ENCODE peak calls at places on chromosomes 13 and 19, in nine cellular contexts. W, D, L, J, O, V, C, B and P are unnamed samples. For H3K9me3, the result is how much of the 10 kb centered on the place peaks cover.

GRCh38 chr13:113182046-113182445 is 23.6 kb downstream of the PROZ start:
- DNase-seq in W (no peak), D (no peak), L (no peak), J (no peak), O (no peak), V (no peak), C (no peak), B (no peak), P (no peak)

GRCh38 chr19:41957838-41958366 is 1.2 kb downstream of the RABAC1 start:
- DNase-seq in W (peak), D (peak), L (peak), J (peak), O (peak), V (peak), C (no peak), B (peak), P (peak)

GRCh38 chr19:50837300-50837699 is 3.9 kb upstream of the KLK15 start:
- DNase-seq in W (no peak), D (no peak), L (no peak), J (no peak), O (no peak), V (no peak), C (no peak), B (no peak), P (peak)

GRCh38 chr19:12194827-12195500 is 32.1 kb downstream of the ZNF136 start:
- DNase-seq in W (no peak), D (peak), L (peak), J (peak), O (peak), V (no peak), C (peak), B (peak), P (peak)

GRCh38 chr13:44575741-44576395 is at the start of gene TSC22D1:
- DNase-seq in W (peak), D (peak), L (no peak), J (peak), O (peak), V (no peak), C (no peak), B (peak), P (peak)

GRCh38 chr13:51887441-51887840 is 25.7 kb downstream of the CCDC70 start:
- DNase-seq in W (no peak), D (no peak), L (no peak), J (no peak), O (no peak), V (no peak), C (no peak), B (no peak), P (no peak)

GRCh38 chr13:71866173-71867091 is 572 bp downstream of the DACH1 start:
- DNase-seq in W (peak), D (peak), L (no peak), J (no peak), O (peak), V (no peak), C (no peak), B (peak), P (peak)

GRCh38 chr13:110811008-110811720 is 97.7 kb downstream of the ING1 start:
- DNase-seq in W (no peak), D (no peak), L (no peak), J (no peak), O (no peak), V (no peak), C (no peak), B (no peak), P (no peak)

GRCh38 chr13:99308481-99309087 is 1.4 kb upstream of the GPR183 start:
- DNase-seq in W (no peak), D (no peak), L (no peak), J (no peak), O (no peak), V (no peak), C (no peak), B (no peak), P (no peak)

GRCh38 chr13:67071918-67072598 is 158.1 kb downstream of the PCDH9 start:
- DNase-seq in W (no peak), D (no peak), L (no peak), J (no peak), O (no peak), V (no peak), C (no peak), B (no peak), P (no peak)

GRCh38 chr13:114035583-114036501 is 62.0 kb upstream of the C13orf46 start:
- DNase-seq in W (no peak), D (peak), L (peak), J (peak), O (peak), V (no peak), C (no peak), B (no peak), P (no peak)

GRCh38 chr13:59472134-59472533 is 691.6 kb downstream of the DIAPH3 start:
- DNase-seq in W (no peak), D (no peak), L (no peak), J (no peak), O (no peak), V (no peak), C (no peak), B (no peak), P (no peak)

GRCh38 chr19:49069026-49069425 is 3.5 kb downstream of the KCNA7 start:
- DNase-seq in W (no peak), D (no peak), L (no peak), J (no peak), O (no peak), V (no peak), C (no peak), B (no peak), P (no peak)

GRCh38 chr19:45417151-45417550 is 6.6 kb downstream of the ERCC1 start:
- DNase-seq in W (no peak), D (no peak), L (no peak), J (no peak), O (no peak), V (no peak), C (no peak), B (no peak), P (no peak)

GRCh38 chr19:3184847-3185481 is 766 bp upstream of the NCLN start:
- DNase-seq in W (peak), D (peak), L (peak), J (peak), O (peak), V (no peak), C (no peak), B (peak), P (peak)

GRCh38 chr19:43780706-43781525 is at the start of gene KCNN4:
- DNase-seq in W (peak), D (no peak), L (no peak), J (no peak), O (peak), V (no peak), C (no peak), B (no peak), P (peak)

GRCh38 chr19:52941941-52942370 is 18.7 kb upstream of the ZNF888 start:
- DNase-seq in W (peak), D (peak), L (no peak), J (peak), O (no peak), V (peak), C (no peak), B (peak), P (no peak)

GRCh38 chr19:46288896-46289588 is 7.8 kb upstream of the HIF3A start:
- DNase-seq in W (peak), D (peak), L (no peak), J (no peak), O (no peak), V (no peak), C (no peak), B (peak), P (no peak)

GRCh38 chr19:5130371-5131030 is 161.6 kb downstream of the KDM4B start:
- DNase-seq in W (no peak), D (no peak), L (no peak), J (no peak), O (peak), V (peak), C (no peak), B (no peak), P (no peak)

GRCh38 chr19:16197188-16197621 is 506 bp upstream of the AP1M1 start:
- DNase-seq in W (peak), D (no peak), L (no peak), J (peak), O (no peak), V (peak), C (no peak), B (no peak), P (no peak)

DNA sequence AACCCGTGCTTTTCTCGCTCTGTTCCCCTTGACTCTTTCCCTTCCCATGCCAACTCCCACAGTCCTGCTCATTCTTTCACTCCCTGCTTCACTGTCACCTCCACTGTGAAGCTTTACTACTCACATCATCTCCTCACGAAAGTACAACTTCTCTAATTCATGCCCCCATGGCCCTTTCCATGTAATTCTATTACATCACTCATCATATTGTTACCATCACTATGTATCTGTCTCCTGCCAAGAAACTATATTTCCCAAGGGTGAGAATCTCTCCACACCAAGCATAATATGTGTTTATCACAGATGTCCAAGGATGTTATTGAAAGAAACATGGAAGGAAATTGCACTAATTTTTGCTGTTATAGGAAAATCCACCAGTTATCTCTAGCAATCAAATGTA is 37.2 kb upstream of the LRCH1 start:
- DNase-seq in W (peak), D (no peak), L (no peak), J (no peak), O (no peak), V (no peak), C (no peak), B (no peak), P (no peak)
- H3K9me3 ChIP-seq in W (under half), D (under half), L (under half), J (under half), O (under half), V (under half), C (under half), B (under half), P (under half)

GRCh38 chr19:33394723-33395560 is 21.4 kb downstream of the CEBPG start:
- DNase-seq in W (peak), D (peak), L (peak), J (no peak), O (no peak), V (no peak), C (no peak), B (no peak), P (no peak)

GRCh38 chr19:33396701-33397535 is 23.4 kb downstream of the CEBPG start:
- DNase-seq in W (peak), D (peak), L (peak), J (no peak), O (no peak), V (no peak), C (no peak), B (no peak), P (peak)

GRCh38 chr19:33397536-33398360 is 24.2 kb downstream of the CEBPG start:
- DNase-seq in W (peak), D (no peak), L (peak), J (no peak), O (no peak), V (no peak), C (no peak), B (no peak), P (peak)

GRCh38 chr19:33394006-33394722 is 20.7 kb downstream of the CEBPG start:
- DNase-seq in W (peak), D (peak), L (peak), J (peak), O (no peak), V (no peak), C (no peak), B (no peak), P (peak)

GRCh38 chr19:33395561-33396550 is 22.3 kb downstream of the CEBPG start:
- DNase-seq in W (peak), D (peak), L (peak), J (peak), O (no peak), V (no peak), C (no peak), B (no peak), P (peak)
- H3K27ac ChIP-seq in W (peak), D (peak), L (no peak), J (no peak), O (no peak), V (no peak), C (peak), B (no peak), P (no peak)

DNA sequence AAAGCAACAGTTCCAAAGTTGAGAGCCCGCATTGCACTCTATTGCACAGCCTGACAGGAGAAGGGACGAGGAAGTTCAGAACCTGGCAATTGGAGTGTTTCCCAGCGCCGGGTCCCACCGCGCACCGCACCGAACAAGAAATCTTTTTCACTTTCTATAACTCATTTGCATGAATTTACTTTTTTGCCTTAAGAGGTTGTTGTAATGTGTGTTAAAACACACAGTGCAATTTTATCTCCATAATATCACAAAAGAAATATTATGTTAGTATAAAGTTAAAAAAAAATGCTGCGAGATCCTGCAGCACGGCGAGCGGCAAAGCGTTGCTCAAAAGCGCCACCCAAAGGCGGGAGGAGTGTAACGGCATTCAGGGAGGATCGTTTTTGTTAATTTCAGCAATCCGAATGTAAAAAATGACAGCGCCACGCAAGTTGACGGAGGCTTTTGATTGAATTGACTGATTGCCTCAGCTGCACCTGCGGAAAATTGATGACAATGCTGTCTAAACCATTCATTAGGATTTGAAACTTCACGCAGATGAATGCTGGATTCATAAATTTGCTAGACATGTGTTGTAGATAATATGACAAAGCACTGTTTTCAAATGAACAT is 303.6 kb upstream of the ZNF507 start:
- DNase-seq in W (no peak), D (peak), L (no peak), J (no peak), O (no peak), V (peak), C (no peak), B (peak), P (no peak)
- H3K4me3 ChIP-seq in W (peak), D (peak), L (peak), J (peak), O (no peak), V (no peak), C (peak), B (peak), P (no peak)

DNA sequence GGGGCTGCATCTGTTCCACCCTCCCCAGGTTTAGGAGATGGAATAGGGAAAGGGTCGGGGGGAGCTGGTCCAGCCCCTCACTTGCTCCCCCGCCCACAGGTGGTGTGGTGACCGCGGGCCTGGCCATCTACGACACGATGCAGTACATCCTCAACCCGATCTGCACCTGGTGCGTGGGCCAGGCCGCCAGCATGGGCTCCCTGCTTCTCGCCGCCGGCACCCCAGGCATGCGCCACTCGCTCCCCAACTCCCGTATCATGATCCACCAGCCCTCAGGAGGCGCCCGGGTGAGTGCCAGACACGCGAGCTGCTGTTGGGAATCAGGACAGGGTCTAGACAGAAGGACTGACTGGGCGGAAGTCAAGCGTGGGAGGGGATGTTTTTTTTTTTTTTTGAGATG is 3.0 kb downstream of the CLPP start:
- DNase-seq in W (peak), D (no peak), L (no peak), J (no peak), O (no peak), V (no peak), C (no peak), B (no peak), P (no peak)
- H3K9me3 ChIP-seq in W (under half), D (under half), L (under half), J (under half), O (under half), V (under half), C (under half), B (under half), P (under half)

GRCh38 chr19:38812841-38813320 is at the start of gene LGALS4:
- DNase-seq in W (peak), D (no peak), L (no peak), J (no peak), O (no peak), V (no peak), C (no peak), B (no peak), P (peak)

GRCh38 chr19:38812004-38812840 is 523 bp downstream of the LGALS4 start:
- DNase-seq in W (peak), D (no peak), L (no peak), J (no peak), O (no peak), V (no peak), C (no peak), B (no peak), P (no peak)

GRCh38 chr19:38815059-38816001 is 2.6 kb upstream of the LGALS4 start:
- DNase-seq in W (peak), D (no peak), L (no peak), J (no peak), O (no peak), V (no peak), C (no peak), B (no peak), P (peak)

GRCh38 chr19:38816131-38816750 is 3.5 kb upstream of the LGALS4 start:
- DNase-seq in W (peak), D (no peak), L (no peak), J (no peak), O (no peak), V (no peak), C (no peak), B (no peak), P (no peak)

GRCh38 chr19:38813323-38813722 is 578 bp upstream of the LGALS4 start:
- DNase-seq in W (no peak), D (no peak), L (no peak), J (no peak), O (no peak), V (no peak), C (no peak), B (no peak), P (peak)
- H3K27ac ChIP-seq in W (no peak), D (no peak), L (no peak), J (no peak), O (no peak), V (no peak), C (no peak), B (no peak), P (no peak)